ENCODE peak calls at places on chromosomes 7 and 10, in six cellular contexts. E is A549, P is heart right ventricle, N is transverse colon, W is GM23248, S is cardiac muscle cell. Y is an unnamed sample.

GRCh38 chr10:12614390-12615003 is 265.1 kb downstream of the CAMK1D start:
- DNase-seq in P (no peak), E (no peak), S (no peak), N (no peak), W (no peak), Y (no peak)

GRCh38 chr7:26856481-26856880 is 7.9 kb downstream of the SKAP2 start:
- DNase-seq in N (no peak), E (no peak), W (peak; percentile 46), S (no peak), P (no peak), Y (no peak)

GRCh38 chr7:55552320-55553086 is 19.8 kb downstream of the VOPP1 start:
- DNase-seq in P (no peak), N (peak; percentile 70), E (peak; percentile 37), S (peak; percentile 82), W (peak; percentile 88), Y (peak; percentile 67)

GRCh38 chr10:119416855-119417254 is 125.7 kb downstream of the RGS10 start:
- DNase-seq in N (peak; percentile 71), S (peak; percentile 69), E (peak; percentile 62), P (peak; percentile 70), W (peak; percentile 79), Y (peak; percentile 75)

GRCh38 chr7:124201768-124202349 is 169.0 kb upstream of the TMEM229A start:
- DNase-seq in P (no peak), E (no peak), S (peak; percentile 4), N (no peak), W (no peak), Y (no peak)

GRCh38 chr7:149714910-149715471 is 58.4 kb downstream of the ZNF467 start:
- DNase-seq in S (peak; percentile 21), N (peak; percentile 29), E (no peak), W (peak; percentile 49), P (no peak), Y (no peak)

GRCh38 chr7:74449809-74450397 is 3.8 kb upstream of the GTF2IRD1 start:
- DNase-seq in N (peak; percentile 66), E (peak; percentile 68), S (peak; percentile 69), P (no peak), W (peak; percentile 63), Y (peak; percentile 88)

GRCh38 chr7:73972614-73973013 is 55.4 kb upstream of the ELN start:
- DNase-seq in E (no peak), P (no peak), S (no peak), N (no peak), W (no peak), Y (no peak)

GRCh38 chr7:4073052-4073451 is 609.0 kb upstream of the FOXK1 start:
- DNase-seq in N (no peak), P (no peak), E (no peak), W (no peak), S (no peak), Y (no peak)

GRCh38 chr7:96921231-96921630 is 84.1 kb upstream of the DLX6 start:
- DNase-seq in P (no peak), S (no peak), N (no peak), W (no peak), E (no peak), Y (no peak)

GRCh38 chr10:75773139-75773801 is 341.8 kb downstream of the LRMDA start:
- DNase-seq in W (peak; percentile 85), N (no peak), S (peak; percentile 80), P (no peak), E (peak; percentile 67), Y (no peak)

GRCh38 chr7:98995111-98995510 is 116.8 kb downstream of the TRRAP start:
- DNase-seq in N (no peak), S (no peak), P (no peak), E (no peak), W (no peak), Y (no peak)

GRCh38 chr7:95330194-95331003 is 6.1 kb upstream of the PON1 start:
- DNase-seq in E (no peak), N (no peak), S (peak; percentile 59), W (peak; percentile 63), P (no peak), Y (no peak)

GRCh38 chr7:44451123-44451522 is 39.3 kb downstream of the NUDCD3 start:
- DNase-seq in W (no peak), S (no peak), P (no peak), N (no peak), E (no peak), Y (no peak)

GRCh38 chr10:126243306-126243705 is 145.0 kb downstream of the ADAM12 start:
- DNase-seq in P (no peak), W (no peak), E (no peak), S (peak; percentile 19), N (no peak), Y (no peak)

GRCh38 chr7:5824297-5824610 is 42.8 kb upstream of the RNF216 start:
- DNase-seq in W (no peak), N (no peak), E (no peak), S (no peak), P (no peak), Y (no peak)

GRCh38 chr7:80703272-80703671 is 64.8 kb downstream of the CD36 start:
- DNase-seq in E (no peak), P (no peak), N (no peak), S (no peak), W (peak; percentile 54), Y (no peak)

GRCh38 chr10:24465899-24466615 is 257.1 kb downstream of the KIAA1217 start:
- DNase-seq in P (no peak), E (peak; percentile 83), N (peak; percentile 59), W (peak; percentile 96), S (peak; percentile 88), Y (no peak)

GRCh38 chr7:2807455-2807845 is 36.7 kb downstream of the GNA12 start:
- DNase-seq in P (no peak), E (no peak), N (no peak), S (peak; percentile 58), W (peak; percentile 33), Y (no peak)

GRCh38 chr10:86411281-86411841 is 44.8 kb upstream of the GRID1 start:
- DNase-seq in P (no peak), N (no peak), E (peak; percentile 48), W (peak; percentile 86), S (peak; percentile 82), Y (no peak)

GRCh38 chr10:67114945-67115344 is 189.1 kb downstream of the LRRTM3 start:
- DNase-seq in E (peak; percentile 24), N (no peak), S (no peak), P (no peak), W (no peak), Y (no peak)

GRCh38 chr7:43834463-43835251 is 34.7 kb downstream of the MRPS24 start:
- DNase-seq in W (peak; percentile 25), E (peak; percentile 66), N (no peak), S (peak; percentile 7), P (no peak), Y (no peak)

GRCh38 chr7:80277434-80278427 is 143.1 kb downstream of the GNAI1 start:
- DNase-seq in W (peak; percentile 49), E (peak; percentile 94), P (no peak), S (peak; percentile 53), N (no peak), Y (no peak)

GRCh38 chr10:124149681-124150080 is 56.3 kb upstream of the CHST15 start:
- DNase-seq in W (no peak), E (no peak), S (no peak), P (no peak), N (peak; percentile 35), Y (no peak)

GRCh38 chr7:28037220-28038010 is 143.2 kb downstream of the JAZF1 start:
- DNase-seq in P (no peak), S (peak; percentile 91), N (no peak), E (peak; percentile 95), W (peak; percentile 97), Y (no peak)

GRCh38 chr7:107932851-107933250 is 41.9 kb downstream of the DLD start:
- DNase-seq in P (no peak), N (no peak), W (no peak), S (no peak), E (no peak), Y (no peak)

GRCh38 chr7:107933386-107934013 is 42.5 kb downstream of the DLD start:
- DNase-seq in E (no peak), N (no peak), W (no peak), P (no peak), S (no peak), Y (no peak)

GRCh38 chr7:107937514-107937913 is 46.5 kb downstream of the DLD start:
- DNase-seq in S (no peak), N (no peak), E (no peak), W (no peak), P (no peak), Y (no peak)

GRCh38 chr7:107936312-107936711 is 45.3 kb downstream of the DLD start:
- DNase-seq in P (no peak), W (no peak), S (no peak), E (no peak), N (no peak), Y (no peak)

GRCh38 chr7:107934991-107935770 is 44.2 kb downstream of the DLD start:
- DNase-seq in W (peak; percentile 68), E (no peak), S (no peak), N (no peak), P (no peak), Y (no peak)
- H3K4me1 ChIP-seq in W (peaks cover 61% of the 10 kb centered on the region), E (peaks cover 15% of the 10 kb centered on the region), S (peaks cover 19% of the 10 kb centered on the region), N (peaks cover 19% of the 10 kb centered on the region), P (peaks cover 12% of the 10 kb centered on the region), Y (no peaks in the 10 kb centered on the region)

DNA sequence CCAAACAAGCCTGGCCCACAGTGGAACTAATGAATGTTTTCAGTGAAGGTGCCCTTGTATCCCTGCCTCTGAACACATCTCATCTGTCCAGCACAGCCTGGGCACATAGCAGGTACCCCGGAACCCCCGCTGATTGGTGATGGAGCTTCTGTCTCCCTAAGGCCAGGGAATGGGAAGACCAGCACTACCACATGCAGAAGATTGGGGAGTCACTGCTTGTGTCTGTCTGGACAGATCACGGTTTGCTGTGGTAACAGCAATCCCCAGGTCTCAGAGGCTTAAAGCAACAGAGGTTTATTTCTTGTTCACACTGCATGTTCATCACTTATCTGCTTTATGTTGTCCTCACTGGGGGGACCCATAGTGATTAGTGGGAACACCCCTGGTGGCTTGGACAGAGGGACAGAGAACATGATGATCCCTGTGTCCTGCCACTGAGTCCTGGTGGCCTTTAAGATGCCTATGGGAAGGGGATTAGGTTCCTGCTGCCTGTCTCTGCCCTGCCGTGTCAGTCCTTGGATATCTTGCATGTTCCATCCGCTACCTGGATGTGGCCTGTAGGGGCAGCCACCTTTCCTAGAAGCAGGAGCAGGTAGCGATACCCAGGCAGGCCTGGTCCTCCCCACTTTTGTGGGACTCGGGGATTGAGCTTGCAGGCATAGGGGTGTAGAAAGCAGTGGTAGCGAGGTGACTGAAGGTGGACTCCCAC is 3.6 kb downstream of the TSPAN14 start:
- DNase-seq in P (no peak), W (no peak), S (no peak), N (no peak), E (no peak), Y (no peak)
- H3K4me1 ChIP-seq in P (peaks cover 25% of the 10 kb centered on the region), W (peaks cover 51% of the 10 kb centered on the region), S (peaks cover 47% of the 10 kb centered on the region), N (peaks cover 80% of the 10 kb centered on the region), E (peaks cover 77% of the 10 kb centered on the region), Y (peaks cover 70% of the 10 kb centered on the region)

DNA sequence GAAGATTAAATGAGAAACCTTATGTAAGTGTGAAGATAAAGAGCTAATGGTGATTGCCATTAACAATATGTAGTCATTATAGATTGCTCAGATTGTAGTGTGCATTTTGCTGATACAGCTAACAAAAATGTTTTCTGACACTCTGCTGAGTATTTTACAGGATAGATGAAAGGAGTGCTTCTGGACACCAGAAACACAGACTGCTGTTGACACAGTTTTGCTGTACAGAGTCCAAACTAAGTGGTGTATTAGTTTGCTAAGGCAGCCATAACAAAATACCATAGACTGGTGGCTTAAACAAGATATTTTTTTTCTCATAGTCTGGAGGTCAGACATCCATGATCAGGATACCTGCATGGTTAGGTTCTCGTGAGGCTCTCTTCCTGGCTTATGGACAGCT is 2.2 kb downstream of the SMC3 start:
- DNase-seq in E (no peak), S (no peak), P (no peak), N (no peak), W (no peak), Y (no peak)
- H3K4me1 ChIP-seq in E (peaks cover 48% of the 10 kb centered on the region), S (peaks cover 30% of the 10 kb centered on the region), P (no peaks in the 10 kb centered on the region), N (peaks cover 8% of the 10 kb centered on the region), W (peaks cover 18% of the 10 kb centered on the region), Y (no peaks in the 10 kb centered on the region)

GRCh38 chr10:114682121-114682520 is 24.0 kb upstream of the ABLIM1 start:
- DNase-seq in E (no peak), P (no peak), S (no peak), W (no peak), N (no peak), Y (no peak)
- H3K4me1 ChIP-seq in E (peaks cover 84% of the 10 kb centered on the region), P (peaks cover 14% of the 10 kb centered on the region), S (peaks cover 40% of the 10 kb centered on the region), W (peaks cover 18% of the 10 kb centered on the region), N (peaks cover 33% of the 10 kb centered on the region), Y (peaks cover 24% of the 10 kb centered on the region)

Y was measured in mucosa of descending colon.